ENCODE peak calls at places on chromosomes 1 and 21, in eight cellular contexts. One of them, this sample, is unnamed.

GRCh38 chr1:111848852-111849545 is 93.3 kb downstream of the DDX20 start:
- DNase-seq in fibroblast of the aortic adventitia: no peak
- DNase-seq in left lung: no peak
- DNase-seq in activated T-cell treated with anti-CD3 and anti-CD28 coated beads for 1 hour: no peak
- DNase-seq in cardiac fibroblast: no peak
- DNase-seq in putamen: peak; percentile 42
- DNase-seq in hepatic stellate cell: no peak
- DNase-seq in stimulated activated naive CD4-positive, alpha-beta T cell: no peak
- DNase-seq in this sample: no peak

GRCh38 chr1:205481629-205482071 is 22.8 kb upstream of the CDK18 start:
- DNase-seq in fibroblast of the aortic adventitia: no peak
- DNase-seq in left lung: no peak
- DNase-seq in activated T-cell treated with anti-CD3 and anti-CD28 coated beads for 1 hour: no peak
- DNase-seq in cardiac fibroblast: no peak
- DNase-seq in putamen: no peak
- DNase-seq in hepatic stellate cell: no peak
- DNase-seq in stimulated activated naive CD4-positive, alpha-beta T cell: no peak
- DNase-seq in this sample: no peak

GRCh38 chr1:86207323-86207722 is 50.8 kb upstream of the COL24A1 start:
- DNase-seq in fibroblast of the aortic adventitia: peak; percentile 74
- DNase-seq in left lung: no peak
- DNase-seq in activated T-cell treated with anti-CD3 and anti-CD28 coated beads for 1 hour: no peak
- DNase-seq in cardiac fibroblast: peak; percentile 95
- DNase-seq in putamen: no peak
- DNase-seq in hepatic stellate cell: peak; percentile 66
- DNase-seq in stimulated activated naive CD4-positive, alpha-beta T cell: no peak
- DNase-seq in this sample: no peak

GRCh38 chr1:29388170-29388569 is 151.8 kb downstream of the PTPRU start:
- DNase-seq in fibroblast of the aortic adventitia: no peak
- DNase-seq in left lung: no peak
- DNase-seq in activated T-cell treated with anti-CD3 and anti-CD28 coated beads for 1 hour: no peak
- DNase-seq in cardiac fibroblast: no peak
- DNase-seq in putamen: no peak
- DNase-seq in hepatic stellate cell: no peak
- DNase-seq in stimulated activated naive CD4-positive, alpha-beta T cell: no peak
- DNase-seq in this sample: no peak

GRCh38 chr21:33541756-33542639 is at the start of gene GART:
- DNase-seq in fibroblast of the aortic adventitia: peak; percentile 63
- DNase-seq in left lung: peak; percentile 96
- DNase-seq in activated T-cell treated with anti-CD3 and anti-CD28 coated beads for 1 hour: peak; percentile 71
- DNase-seq in cardiac fibroblast: peak; percentile 73
- DNase-seq in putamen: peak; percentile 81
- DNase-seq in hepatic stellate cell: peak; percentile 75
- DNase-seq in stimulated activated naive CD4-positive, alpha-beta T cell: peak; percentile 91
- DNase-seq in this sample: peak; percentile 40

GRCh38 chr1:93816970-93817738 is 61.9 kb downstream of the DNTTIP2 start:
- DNase-seq in fibroblast of the aortic adventitia: peak; percentile 70
- DNase-seq in left lung: no peak
- DNase-seq in activated T-cell treated with anti-CD3 and anti-CD28 coated beads for 1 hour: no peak
- DNase-seq in cardiac fibroblast: peak; percentile 71
- DNase-seq in putamen: peak; percentile 28
- DNase-seq in hepatic stellate cell: peak; percentile 77
- DNase-seq in stimulated activated naive CD4-positive, alpha-beta T cell: no peak
- DNase-seq in this sample: no peak

GRCh38 chr1:13748610-13749505 is 48.9 kb downstream of the PRDM2 start:
- DNase-seq in fibroblast of the aortic adventitia: peak; percentile 92
- DNase-seq in left lung: peak; percentile 99
- DNase-seq in activated T-cell treated with anti-CD3 and anti-CD28 coated beads for 1 hour: peak; percentile 96
- DNase-seq in cardiac fibroblast: peak; percentile 95
- DNase-seq in putamen: peak; percentile 97
- DNase-seq in hepatic stellate cell: peak; percentile 99
- DNase-seq in stimulated activated naive CD4-positive, alpha-beta T cell: peak; percentile 91
- DNase-seq in this sample: peak; percentile 79

GRCh38 chr1:152110365-152110859 is 4.8 kb downstream of the TCHH start:
- DNase-seq in fibroblast of the aortic adventitia: peak; percentile 48
- DNase-seq in left lung: peak; percentile 87
- DNase-seq in activated T-cell treated with anti-CD3 and anti-CD28 coated beads for 1 hour: no peak
- DNase-seq in cardiac fibroblast: peak; percentile 65
- DNase-seq in putamen: peak; percentile 15
- DNase-seq in hepatic stellate cell: peak; percentile 36
- DNase-seq in stimulated activated naive CD4-positive, alpha-beta T cell: no peak
- DNase-seq in this sample: no peak

GRCh38 chr1:119840745-119841144 is 29.5 kb upstream of the REG4 start:
- DNase-seq in fibroblast of the aortic adventitia: no peak
- DNase-seq in left lung: no peak
- DNase-seq in activated T-cell treated with anti-CD3 and anti-CD28 coated beads for 1 hour: no peak
- DNase-seq in cardiac fibroblast: no peak
- DNase-seq in putamen: no peak
- DNase-seq in hepatic stellate cell: no peak
- DNase-seq in stimulated activated naive CD4-positive, alpha-beta T cell: no peak
- DNase-seq in this sample: no peak

GRCh38 chr1:67556297-67556900 is 126.2 kb upstream of the SERBP1 start:
- DNase-seq in fibroblast of the aortic adventitia: no peak
- DNase-seq in left lung: no peak
- DNase-seq in activated T-cell treated with anti-CD3 and anti-CD28 coated beads for 1 hour: no peak
- DNase-seq in cardiac fibroblast: no peak
- DNase-seq in putamen: no peak
- DNase-seq in hepatic stellate cell: no peak
- DNase-seq in stimulated activated naive CD4-positive, alpha-beta T cell: no peak
- DNase-seq in this sample: no peak

GRCh38 chr1:155131846-155132245 is 3.8 kb upstream of the SLC50A1 start:
- DNase-seq in fibroblast of the aortic adventitia: no peak
- DNase-seq in left lung: no peak
- DNase-seq in activated T-cell treated with anti-CD3 and anti-CD28 coated beads for 1 hour: no peak
- DNase-seq in cardiac fibroblast: no peak
- DNase-seq in putamen: no peak
- DNase-seq in hepatic stellate cell: no peak
- DNase-seq in stimulated activated naive CD4-positive, alpha-beta T cell: no peak
- DNase-seq in this sample: no peak

GRCh38 chr1:207312604-207312920 is 8.9 kb upstream of the CD55 start:
- DNase-seq in fibroblast of the aortic adventitia: peak; percentile 18
- DNase-seq in left lung: no peak
- DNase-seq in activated T-cell treated with anti-CD3 and anti-CD28 coated beads for 1 hour: no peak
- DNase-seq in cardiac fibroblast: no peak
- DNase-seq in putamen: no peak
- DNase-seq in hepatic stellate cell: no peak
- DNase-seq in stimulated activated naive CD4-positive, alpha-beta T cell: no peak
- DNase-seq in this sample: no peak

GRCh38 chr1:241579434-241579833 is 47.3 kb downstream of the KMO start:
- DNase-seq in fibroblast of the aortic adventitia: no peak
- DNase-seq in left lung: no peak
- DNase-seq in activated T-cell treated with anti-CD3 and anti-CD28 coated beads for 1 hour: no peak
- DNase-seq in cardiac fibroblast: no peak
- DNase-seq in putamen: no peak
- DNase-seq in hepatic stellate cell: no peak
- DNase-seq in stimulated activated naive CD4-positive, alpha-beta T cell: no peak
- DNase-seq in this sample: no peak

GRCh38 chr1:25820247-25821111 is 725 bp downstream of the MTFR1L start:
- DNase-seq in fibroblast of the aortic adventitia: peak; percentile 57
- DNase-seq in left lung: peak; percentile 86
- DNase-seq in activated T-cell treated with anti-CD3 and anti-CD28 coated beads for 1 hour: peak; percentile 54
- DNase-seq in cardiac fibroblast: peak; percentile 71
- DNase-seq in putamen: no peak
- DNase-seq in hepatic stellate cell: peak; percentile 89
- DNase-seq in stimulated activated naive CD4-positive, alpha-beta T cell: peak; percentile 76
- DNase-seq in this sample: peak; percentile 63

GRCh38 chr1:65141394-65141793 is 6.6 kb upstream of the AK4 start:
- DNase-seq in fibroblast of the aortic adventitia: peak; percentile 38
- DNase-seq in left lung: no peak
- DNase-seq in activated T-cell treated with anti-CD3 and anti-CD28 coated beads for 1 hour: no peak
- DNase-seq in cardiac fibroblast: peak; percentile 68
- DNase-seq in putamen: no peak
- DNase-seq in hepatic stellate cell: peak; percentile 28
- DNase-seq in stimulated activated naive CD4-positive, alpha-beta T cell: no peak
- DNase-seq in this sample: no peak

GRCh38 chr1:30342535-30343141 is 380.7 kb downstream of the MATN1 start:
- DNase-seq in fibroblast of the aortic adventitia: no peak
- DNase-seq in left lung: no peak
- DNase-seq in activated T-cell treated with anti-CD3 and anti-CD28 coated beads for 1 hour: no peak
- DNase-seq in cardiac fibroblast: no peak
- DNase-seq in putamen: no peak
- DNase-seq in hepatic stellate cell: no peak
- DNase-seq in stimulated activated naive CD4-positive, alpha-beta T cell: no peak
- DNase-seq in this sample: no peak

GRCh38 chr1:207056673-207057072 is 3.6 kb downstream of the PFKFB2 start:
- DNase-seq in fibroblast of the aortic adventitia: no peak
- DNase-seq in left lung: no peak
- DNase-seq in activated T-cell treated with anti-CD3 and anti-CD28 coated beads for 1 hour: no peak
- DNase-seq in cardiac fibroblast: no peak
- DNase-seq in putamen: no peak
- DNase-seq in hepatic stellate cell: no peak
- DNase-seq in stimulated activated naive CD4-positive, alpha-beta T cell: no peak
- DNase-seq in this sample: no peak

GRCh38 chr21:43340491-43341348 is 86.2 kb downstream of the SIK1 start:
- DNase-seq in fibroblast of the aortic adventitia: peak; percentile 58
- DNase-seq in left lung: no peak
- DNase-seq in activated T-cell treated with anti-CD3 and anti-CD28 coated beads for 1 hour: no peak
- DNase-seq in cardiac fibroblast: peak; percentile 90
- DNase-seq in putamen: no peak
- DNase-seq in hepatic stellate cell: peak; percentile 75
- DNase-seq in stimulated activated naive CD4-positive, alpha-beta T cell: no peak
- DNase-seq in this sample: peak; percentile 72

GRCh38 chr1:94169126-94169525 is 48.2 kb upstream of the ABCA4 start:
- DNase-seq in fibroblast of the aortic adventitia: no peak
- DNase-seq in left lung: no peak
- DNase-seq in activated T-cell treated with anti-CD3 and anti-CD28 coated beads for 1 hour: no peak
- DNase-seq in cardiac fibroblast: no peak
- DNase-seq in putamen: no peak
- DNase-seq in hepatic stellate cell: no peak
- DNase-seq in stimulated activated naive CD4-positive, alpha-beta T cell: no peak
- DNase-seq in this sample: no peak